ENCODE peak calls at places on chromosomes 3 and 15, in six cellular contexts. I, K, Y, G, Q and Z are unnamed samples.
A peak's percentile ranks its signal among the peaks of the same experiment; 100 is the strongest.

GRCh38 chr3:99484871-99485270 is 153.5 kb upstream of the COL8A1 start:
- DNase-seq in I (no peak), K (no peak), Y (no peak), G (no peak), Q (no peak), Z (no peak)

GRCh38 chr15:92809880-92810361 is 90.2 kb upstream of the CHD2 start:
- DNase-seq in I (no peak), K (no peak), Y (peak; percentile 18), G (no peak), Q (no peak), Z (no peak)

GRCh38 chr15:80559320-80559693 is 135.8 kb upstream of the ABHD17C start:
- DNase-seq in I (no peak), K (no peak), Y (no peak), G (no peak), Q (no peak), Z (no peak)

GRCh38 chr15:82046668-82047492 is 1.1 kb upstream of the MEX3B start:
- DNase-seq in I (peak; percentile 94), K (peak; percentile 83), Y (peak; percentile 75), G (peak; percentile 93), Q (no peak), Z (peak; percentile 73)

GRCh38 chr3:157530637-157531300 is 27.6 kb upstream of the VEPH1 start:
- DNase-seq in I (no peak), K (no peak), Y (no peak), G (no peak), Q (no peak), Z (no peak)

GRCh38 chr15:40852529-40852928 is 8.7 kb downstream of the SPINT1 start:
- DNase-seq in I (no peak), K (no peak), Y (no peak), G (no peak), Q (no peak), Z (no peak)

GRCh38 chr15:37792351-37792750 is 142.1 kb upstream of the TMCO5A start:
- DNase-seq in I (no peak), K (no peak), Y (no peak), G (no peak), Q (no peak), Z (no peak)

GRCh38 chr15:62941719-62942118 is 100.8 kb upstream of the TPM1 start:
- DNase-seq in I (no peak), K (no peak), Y (no peak), G (no peak), Q (no peak), Z (no peak)

GRCh38 chr3:53147903-53148400 is 13.1 kb upstream of the PRKCD start:
- DNase-seq in I (no peak), K (no peak), Y (no peak), G (no peak), Q (no peak), Z (no peak)

GRCh38 chr3:49191741-49192140 is 20.3 kb downstream of the KLHDC8B start:
- DNase-seq in I (no peak), K (no peak), Y (no peak), G (no peak), Q (no peak), Z (no peak)

GRCh38 chr15:81235276-81235675 is 38.6 kb downstream of the IL16 start:
- DNase-seq in I (no peak), K (no peak), Y (no peak), G (no peak), Q (no peak), Z (no peak)

GRCh38 chr3:141262306-141262705 is 30.7 kb downstream of the PXYLP1 start:
- DNase-seq in I (no peak), K (no peak), Y (no peak), G (no peak), Q (no peak), Z (no peak)

GRCh38 chr15:88911766-88912118 is 1.4 kb downstream of the MFGE8 start:
- DNase-seq in I (no peak), K (no peak), Y (no peak), G (peak; percentile 71), Q (no peak), Z (no peak)

GRCh38 chr15:85089929-85090597 is 108.4 kb downstream of the PDE8A start:
- DNase-seq in I (no peak), K (no peak), Y (no peak), G (no peak), Q (no peak), Z (no peak)

GRCh38 chr15:52805351-52806283 is 15.5 kb upstream of the ONECUT1 start:
- DNase-seq in I (no peak), K (no peak), Y (no peak), G (peak; percentile 60), Q (no peak), Z (no peak)

GRCh38 chr15:40246496-40247275 is 7.8 kb downstream of the PAK6 start:
- DNase-seq in I (no peak), K (no peak), Y (no peak), G (no peak), Q (no peak), Z (no peak)